ENCODE peak calls at places on chromosomes 4 and X, in five cellular contexts. V, E, M, J and W are unnamed samples. For H3K4me1, the result is how much of the 10 kb centered on the place peaks cover.

GRCh38 chr4:182938213-182938645 is 21.0 kb upstream of the DCTD start:
- DNase-seq in J (peak), E (peak), M (peak), V (peak), W (peak)

GRCh38 chr4:36392916-36393315 is 111.5 kb downstream of the DTHD1 start:
- DNase-seq in M (no peak), E (no peak), J (no peak), V (no peak), W (no peak)

GRCh38 chrX:8067754-8068469 is 103.2 kb downstream of the VCX2 start:
- DNase-seq in E (no peak), V (no peak), M (no peak), J (no peak), W (no peak)

GRCh38 chrX:119885554-119886428 is 9.9 kb upstream of the AKAP14 start:
- DNase-seq in M (no peak), V (no peak), E (no peak), J (no peak), W (no peak)

GRCh38 chr4:114562176-114562904 is 36.3 kb upstream of the UGT8 start:
- DNase-seq in M (no peak), J (no peak), E (no peak), V (no peak), W (no peak)

GRCh38 chr4:151561551-151562256 is 152.7 kb downstream of the FHIP1A start:
- DNase-seq in V (no peak), M (no peak), J (no peak), E (no peak), W (no peak)

GRCh38 chr4:96713271-96713670 is 873.4 kb downstream of the PDHA2 start:
- DNase-seq in M (no peak), V (no peak), J (peak), E (no peak), W (no peak)

GRCh38 chrX:113384628-113385027 is 544.0 kb upstream of the AMOT start:
- DNase-seq in E (no peak), M (no peak), J (peak), V (peak), W (no peak)

GRCh38 chr4:11397146-11397545 is 31.5 kb downstream of the HS3ST1 start:
- DNase-seq in J (peak), E (no peak), M (no peak), V (no peak), W (no peak)

GRCh38 chrX:9927638-9928037 is 39.5 kb upstream of the CLDN34 start:
- DNase-seq in J (no peak), M (no peak), V (no peak), E (no peak), W (no peak)

GRCh38 chrX:129493643-129494042 is 29.6 kb downstream of the SMARCA1 start:
- DNase-seq in E (no peak), V (no peak), M (no peak), J (peak), W (no peak)

GRCh38 chrX:48824066-48824465 is 2.2 kb upstream of the ERAS start:
- DNase-seq in E (no peak), V (no peak), J (no peak), M (no peak), W (no peak)

GRCh38 chr4:53777244-53777984 is 186.1 kb upstream of the LNX1 start:
- DNase-seq in E (no peak), V (no peak), M (no peak), J (no peak), W (no peak)

GRCh38 chr4:150769235-150769634 is 187.3 kb downstream of the MAB21L2 start:
- DNase-seq in M (no peak), E (no peak), J (peak), V (no peak), W (no peak)

GRCh38 chr4:107719211-107719926 is 665 bp downstream of the PAPSS1 start:
- DNase-seq in M (no peak), E (no peak), V (no peak), J (peak), W (no peak)

GRCh38 chr4:41963105-41963504 is 18.5 kb upstream of the DCAF4L1 start:
- DNase-seq in V (no peak), J (peak), M (no peak), E (no peak), W (no peak)

GRCh38 chr4:41957634-41958033 is 22.4 kb downstream of the TMEM33 start:
- DNase-seq in M (peak), E (no peak), J (peak), V (no peak), W (no peak)
- TF ChIP-seq POLR2A in M (no peak), E (no peak), J (no peak), V (no peak), W (no peak)

DNA sequence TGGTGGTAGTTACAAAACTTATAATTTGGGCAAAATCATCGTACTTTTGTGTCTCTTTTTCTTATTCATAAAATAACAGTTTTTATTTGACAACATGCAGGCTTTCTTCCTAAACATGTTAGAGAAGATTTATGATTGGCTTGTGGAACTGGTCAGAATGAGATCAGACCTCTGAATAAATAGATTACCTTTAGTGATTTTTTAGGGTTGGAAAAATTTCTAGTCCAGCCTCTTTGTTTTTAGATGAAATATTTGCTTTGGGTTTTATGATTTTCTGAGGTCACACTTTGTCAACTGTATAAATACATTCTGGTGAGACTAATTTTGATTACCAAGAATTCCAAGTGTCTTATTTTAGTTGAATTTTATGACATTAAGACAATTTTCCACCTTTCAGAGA is 29.2 kb downstream of the MOB1B start:
- DNase-seq in M (no peak), J (no peak), V (no peak), E (no peak), W (no peak)
- H3K4me1 ChIP-seq in M (under half), J (under half), V (under half), E (under half), W (under half)

DNA sequence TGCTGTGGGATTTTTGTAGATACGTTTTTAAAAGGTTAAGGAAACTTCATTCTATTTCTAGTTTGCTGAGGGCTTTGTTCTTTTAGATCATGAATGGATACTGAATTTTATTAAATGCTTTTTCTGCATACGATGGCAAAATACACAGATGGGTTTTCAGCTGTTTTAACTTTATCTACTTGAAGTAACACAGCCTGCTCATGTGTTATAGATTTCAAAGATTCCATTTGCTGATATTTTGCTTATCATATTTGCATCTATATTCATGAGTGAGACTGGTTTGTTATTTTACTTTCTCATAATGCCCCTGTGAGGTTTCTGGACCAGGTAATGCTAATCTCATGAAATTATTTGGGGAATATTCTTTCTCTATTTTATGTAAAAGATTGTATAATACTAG is 34.5 kb upstream of the HERC5 start:
- DNase-seq in J (no peak), V (no peak), M (no peak), E (no peak), W (no peak)
- H3K27ac ChIP-seq in J (no peak), V (no peak), M (no peak), E (no peak), W (no peak)

DNA sequence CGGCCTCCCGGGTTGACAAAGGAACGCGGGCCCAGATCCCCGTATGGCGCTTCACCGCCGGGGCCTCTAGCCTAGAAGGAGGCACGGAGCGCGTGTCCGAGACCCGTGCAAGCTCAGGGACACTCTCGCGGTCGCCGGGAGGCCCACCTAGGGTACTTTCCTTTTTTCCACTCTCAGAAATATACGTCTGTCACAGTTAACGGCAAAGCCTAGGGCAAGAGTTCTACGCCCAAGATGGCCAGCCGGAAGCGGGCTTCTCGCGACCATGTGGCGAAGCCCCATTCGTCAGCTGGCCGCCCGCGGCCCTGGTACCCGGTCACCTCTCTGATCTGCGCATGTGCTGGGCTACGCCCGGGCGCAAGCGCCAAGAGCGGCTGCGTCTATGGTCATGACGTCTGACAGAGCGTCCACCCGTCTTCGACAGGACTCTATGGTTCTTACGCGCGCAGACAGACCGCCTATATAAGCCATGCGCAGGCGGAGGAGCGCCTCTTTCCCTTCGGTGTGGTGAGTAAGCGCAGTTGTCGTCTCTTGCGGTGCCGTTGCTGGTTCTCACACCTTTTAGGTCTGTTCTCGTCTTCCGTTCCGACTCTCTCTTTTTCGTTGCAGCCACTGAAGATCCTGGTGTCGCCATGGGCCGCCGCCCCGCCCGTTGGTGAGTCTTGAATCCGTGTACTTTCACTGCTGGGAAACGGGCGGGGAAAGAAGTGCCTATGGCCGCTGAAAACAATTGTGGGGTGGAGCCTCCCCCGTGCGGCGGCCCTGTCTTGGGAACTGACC is at the start of gene RPL10:
- DNase-seq in V (peak), E (peak), J (peak), M (peak), W (peak)
- TF ChIP-seq POLR2A in V (peak), E (peak), J (peak), M (peak), W (peak)

GRCh38 chr4:140244328-140244727 is 90.3 kb upstream of the MAML3 start:
- DNase-seq in E (no peak), V (no peak), M (no peak), J (no peak), W (no peak)
- H3K4me1 ChIP-seq in E (under half), V (under half), M (under half), J (under half), W (under half)

DNA sequence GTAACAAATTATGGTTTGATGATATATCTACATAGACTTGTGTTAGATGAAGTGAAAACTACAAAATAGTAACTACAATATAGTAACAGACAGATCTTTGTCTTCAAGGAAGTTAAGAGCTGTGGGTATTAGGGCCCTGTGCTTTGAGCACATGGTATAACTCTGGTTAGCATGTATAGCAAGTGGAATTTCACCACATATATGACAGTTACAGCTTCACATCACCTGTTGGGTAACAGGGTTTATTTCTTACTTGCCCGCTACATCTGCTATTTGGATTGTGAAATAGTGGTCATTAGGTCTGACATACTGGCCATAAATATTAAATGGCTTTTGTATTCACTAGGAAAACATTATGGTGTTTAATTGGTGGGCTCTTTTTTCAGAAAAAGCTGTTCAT is 20.2 kb downstream of the OFD1 start:
- DNase-seq in M (no peak), J (no peak), E (no peak), V (no peak), W (no peak)
- H3K27ac ChIP-seq in M (no peak), J (no peak), E (no peak), V (no peak), W (no peak)

GRCh38 chrX:73126240-73126639 is 46.9 kb upstream of the PABPC1L2A start:
- DNase-seq in J (no peak), E (no peak), V (no peak), M (no peak), W (peak)

GRCh38 chrX:73134741-73135140 is 55.4 kb upstream of the PABPC1L2A start:
- DNase-seq in J (no peak), V (no peak), E (no peak), M (no peak), W (no peak)

GRCh38 chrX:73127700-73128241 is 48.5 kb upstream of the PABPC1L2A start:
- DNase-seq in E (peak), J (no peak), M (no peak), V (no peak), W (no peak)

GRCh38 chrX:73131276-73131675 is 52.0 kb upstream of the PABPC1L2A start:
- DNase-seq in V (no peak), J (no peak), M (no peak), E (no peak), W (no peak)

GRCh38 chrX:73131877-73132276 is 52.6 kb upstream of the PABPC1L2A start:
- DNase-seq in V (no peak), M (no peak), J (no peak), E (no peak), W (no peak)
- TF ChIP-seq POLR2A in V (no peak), M (no peak), J (no peak), E (no peak), W (no peak)

GRCh38 chr4:7652451-7652871 is 217.7 kb upstream of the PSAPL1 start:
- DNase-seq in V (no peak), M (no peak), E (peak), J (no peak), W (no peak)
- H3K4me1 ChIP-seq in V (under half), M (under half), E (under half), J (under half), W (under half)

GRCh38 chr4:94523617-94524016 is 71.9 kb downstream of the PDLIM5 start:
- DNase-seq in J (no peak), M (no peak), V (no peak), E (no peak), W (no peak)
- H3K27ac ChIP-seq in J (no peak), M (peak), V (no peak), E (no peak), W (no peak)